ENCODE peak calls at places on chromosomes 5 and 9, in eight cellular contexts. One of them, this sample, is unnamed.

GRCh38 chr5:39201160-39201794 is 18.1 kb downstream of the FYB1 start:
- DNase-seq in stromal cell of bone marrow: no peak
- DNase-seq in transverse colon: no peak
- DNase-seq in GDM1: no peak
- DNase-seq in heart left ventricle: no peak
- DNase-seq in mucosa of descending colon: no peak
- DNase-seq in dermis microvascular lymphatic vessel endothelial cell: no peak
- DNase-seq in kidney: no peak
- DNase-seq in this sample: no peak

GRCh38 chr9:110105107-110105506 is 102.9 kb downstream of the C9orf152 start:
- DNase-seq in GDM1: no peak
- DNase-seq in transverse colon: no peak
- DNase-seq in mucosa of descending colon: no peak
- DNase-seq in stromal cell of bone marrow: no peak
- DNase-seq in kidney: no peak
- DNase-seq in dermis microvascular lymphatic vessel endothelial cell: no peak
- DNase-seq in heart left ventricle: no peak
- DNase-seq in this sample: peak

GRCh38 chr9:127402401-127403090 is 5.6 kb downstream of the SLC2A8 start:
- DNase-seq in mucosa of descending colon: no peak
- DNase-seq in dermis microvascular lymphatic vessel endothelial cell: no peak
- DNase-seq in kidney: no peak
- DNase-seq in heart left ventricle: no peak
- DNase-seq in GDM1: no peak
- DNase-seq in transverse colon: no peak
- DNase-seq in stromal cell of bone marrow: no peak
- DNase-seq in this sample: no peak

GRCh38 chr5:173329370-173330150 is 1.3 kb upstream of the STC2 start:
- DNase-seq in GDM1: no peak
- DNase-seq in kidney: no peak
- DNase-seq in transverse colon: no peak
- DNase-seq in stromal cell of bone marrow: no peak
- DNase-seq in heart left ventricle: peak
- DNase-seq in dermis microvascular lymphatic vessel endothelial cell: no peak
- DNase-seq in mucosa of descending colon: no peak
- DNase-seq in this sample: no peak

GRCh38 chr5:108345541-108346171 is 36.2 kb downstream of the FBXL17 start:
- DNase-seq in transverse colon: no peak
- DNase-seq in dermis microvascular lymphatic vessel endothelial cell: peak
- DNase-seq in mucosa of descending colon: no peak
- DNase-seq in GDM1: peak
- DNase-seq in kidney: no peak
- DNase-seq in stromal cell of bone marrow: peak
- DNase-seq in heart left ventricle: no peak
- DNase-seq in this sample: peak

GRCh38 chr5:5403736-5404135 is 18.7 kb upstream of the ICE1 start:
- DNase-seq in GDM1: no peak
- DNase-seq in dermis microvascular lymphatic vessel endothelial cell: no peak
- DNase-seq in stromal cell of bone marrow: no peak
- DNase-seq in mucosa of descending colon: no peak
- DNase-seq in kidney: no peak
- DNase-seq in heart left ventricle: no peak
- DNase-seq in transverse colon: no peak
- DNase-seq in this sample: no peak

GRCh38 chr9:136277746-136278145 is 26.1 kb downstream of the CCDC187 start:
- DNase-seq in mucosa of descending colon: no peak
- DNase-seq in dermis microvascular lymphatic vessel endothelial cell: no peak
- DNase-seq in heart left ventricle: no peak
- DNase-seq in stromal cell of bone marrow: no peak
- DNase-seq in GDM1: no peak
- DNase-seq in transverse colon: no peak
- DNase-seq in kidney: no peak
- DNase-seq in this sample: no peak

GRCh38 chr5:11791777-11792176 is 112.5 kb downstream of the CTNND2 start:
- DNase-seq in transverse colon: no peak
- DNase-seq in kidney: no peak
- DNase-seq in dermis microvascular lymphatic vessel endothelial cell: no peak
- DNase-seq in stromal cell of bone marrow: no peak
- DNase-seq in heart left ventricle: no peak
- DNase-seq in mucosa of descending colon: no peak
- DNase-seq in GDM1: no peak
- DNase-seq in this sample: no peak

GRCh38 chr5:36407396-36407795 is 105.7 kb upstream of the RANBP3L start:
- DNase-seq in transverse colon: no peak
- DNase-seq in stromal cell of bone marrow: peak
- DNase-seq in mucosa of descending colon: no peak
- DNase-seq in heart left ventricle: no peak
- DNase-seq in dermis microvascular lymphatic vessel endothelial cell: no peak
- DNase-seq in kidney: no peak
- DNase-seq in GDM1: no peak
- DNase-seq in this sample: no peak

GRCh38 chr5:171483453-171484177 is 64.2 kb downstream of the FGF18 start:
- DNase-seq in kidney: peak
- DNase-seq in GDM1: no peak
- DNase-seq in mucosa of descending colon: peak
- DNase-seq in heart left ventricle: peak
- DNase-seq in dermis microvascular lymphatic vessel endothelial cell: no peak
- DNase-seq in stromal cell of bone marrow: peak
- DNase-seq in transverse colon: peak
- DNase-seq in this sample: no peak

GRCh38 chr5:33300209-33300742 is 140.5 kb upstream of the TARS1 start:
- DNase-seq in stromal cell of bone marrow: no peak
- DNase-seq in mucosa of descending colon: no peak
- DNase-seq in GDM1: peak
- DNase-seq in heart left ventricle: no peak
- DNase-seq in transverse colon: no peak
- DNase-seq in kidney: no peak
- DNase-seq in dermis microvascular lymphatic vessel endothelial cell: no peak
- DNase-seq in this sample: no peak

GRCh38 chr9:6681147-6681956 is 35.8 kb upstream of the GLDC start:
- DNase-seq in stromal cell of bone marrow: peak
- DNase-seq in kidney: peak
- DNase-seq in GDM1: peak
- DNase-seq in dermis microvascular lymphatic vessel endothelial cell: peak
- DNase-seq in mucosa of descending colon: peak
- DNase-seq in heart left ventricle: peak
- DNase-seq in transverse colon: peak
- DNase-seq in this sample: peak

GRCh38 chr5:40447438-40447837 is 232.3 kb upstream of the PTGER4 start:
- DNase-seq in dermis microvascular lymphatic vessel endothelial cell: no peak
- DNase-seq in GDM1: no peak
- DNase-seq in stromal cell of bone marrow: peak
- DNase-seq in kidney: no peak
- DNase-seq in transverse colon: no peak
- DNase-seq in heart left ventricle: no peak
- DNase-seq in mucosa of descending colon: no peak
- DNase-seq in this sample: no peak